ENCODE peak calls at places on chromosomes 2 and 18, in five cellular contexts. One of them, this sample, is unnamed.
A peak's percentile ranks its signal among the peaks of the same experiment; 100 is the strongest.

GRCh38 chr2:121330921-121331320 is 45.9 kb upstream of the TFCP2L1 start:
- DNase-seq in HL-60: no peak
- DNase-seq in stomach: peak; percentile 20
- DNase-seq in transverse colon: no peak
- DNase-seq in GM23338: no peak
- DNase-seq in this sample: no peak

GRCh38 chr2:215059724-215060123 is 78.7 kb downstream of the ABCA12 start:
- DNase-seq in HL-60: no peak
- DNase-seq in stomach: no peak
- DNase-seq in transverse colon: no peak
- DNase-seq in GM23338: no peak
- DNase-seq in this sample: no peak

GRCh38 chr2:100783986-100784385 is 36.0 kb upstream of the NPAS2 start:
- DNase-seq in HL-60: no peak
- DNase-seq in stomach: no peak
- DNase-seq in transverse colon: no peak
- DNase-seq in GM23338: no peak
- DNase-seq in this sample: no peak

GRCh38 chr2:229297284-229297683 is 26.2 kb upstream of the PID1 start:
- DNase-seq in HL-60: peak; percentile 49
- DNase-seq in stomach: no peak
- DNase-seq in transverse colon: no peak
- DNase-seq in GM23338: no peak
- DNase-seq in this sample: no peak

GRCh38 chr2:72931280-72931910 is 14.1 kb downstream of the EMX1 start:
- DNase-seq in HL-60: no peak
- DNase-seq in stomach: no peak
- DNase-seq in transverse colon: no peak
- DNase-seq in GM23338: no peak
- DNase-seq in this sample: peak; percentile 50

GRCh38 chr2:100554788-100555407 is 7.9 kb upstream of the PDCL3 start:
- DNase-seq in HL-60: peak; percentile 52
- DNase-seq in stomach: no peak
- DNase-seq in transverse colon: peak; percentile 15
- DNase-seq in GM23338: no peak
- DNase-seq in this sample: no peak

GRCh38 chr2:222939208-222939846 is 78.5 kb downstream of the ACSL3 start:
- DNase-seq in HL-60: peak; percentile 73
- DNase-seq in stomach: peak; percentile 70
- DNase-seq in transverse colon: peak; percentile 59
- DNase-seq in GM23338: peak; percentile 90
- DNase-seq in this sample: no peak

GRCh38 chr2:154900963-154901517 is 202.5 kb downstream of the KCNJ3 start:
- DNase-seq in HL-60: no peak
- DNase-seq in stomach: no peak
- DNase-seq in transverse colon: no peak
- DNase-seq in GM23338: no peak
- DNase-seq in this sample: no peak

GRCh38 chr18:48313803-48314202 is 95.4 kb downstream of the ZBTB7C start:
- DNase-seq in HL-60: no peak
- DNase-seq in stomach: no peak
- DNase-seq in transverse colon: no peak
- DNase-seq in GM23338: no peak
- DNase-seq in this sample: no peak

GRCh38 chr2:29014811-29015414 is 33.8 kb downstream of the TOGARAM2 start:
- DNase-seq in HL-60: peak; percentile 43
- DNase-seq in stomach: peak; percentile 42
- DNase-seq in transverse colon: peak; percentile 59
- DNase-seq in GM23338: no peak
- DNase-seq in this sample: no peak

GRCh38 chr18:3792711-3793110 is 342.7 kb downstream of the TGIF1 start:
- DNase-seq in HL-60: no peak
- DNase-seq in stomach: no peak
- DNase-seq in transverse colon: no peak
- DNase-seq in GM23338: no peak
- DNase-seq in this sample: no peak

GRCh38 chr18:36942264-36942663 is 113.3 kb downstream of the KIAA1328 start:
- DNase-seq in HL-60: peak; percentile 49
- DNase-seq in stomach: no peak
- DNase-seq in transverse colon: no peak
- DNase-seq in GM23338: peak; percentile 66
- DNase-seq in this sample: no peak

GRCh38 chr18:7755753-7756475 is 188.8 kb downstream of the PTPRM start:
- DNase-seq in HL-60: no peak
- DNase-seq in stomach: no peak
- DNase-seq in transverse colon: no peak
- DNase-seq in GM23338: no peak
- DNase-seq in this sample: no peak

GRCh38 chr2:75432761-75433361 is 127.9 kb downstream of the EVA1A start:
- DNase-seq in HL-60: no peak
- DNase-seq in stomach: no peak
- DNase-seq in transverse colon: no peak
- DNase-seq in GM23338: peak; percentile 21
- DNase-seq in this sample: no peak

GRCh38 chr2:111227716-111228141 is 107.0 kb downstream of the BCL2L11 start:
- DNase-seq in HL-60: no peak
- DNase-seq in stomach: no peak
- DNase-seq in transverse colon: no peak
- DNase-seq in GM23338: peak; percentile 60
- DNase-seq in this sample: no peak

GRCh38 chr2:109609352-109610024 is 4.3 kb downstream of the SEPTIN10 start:
- DNase-seq in HL-60: no peak
- DNase-seq in stomach: no peak
- DNase-seq in transverse colon: no peak
- DNase-seq in GM23338: peak; percentile 27
- DNase-seq in this sample: no peak

GRCh38 chr2:160334028-160334729 is 134.1 kb upstream of the ITGB6 start:
- DNase-seq in HL-60: no peak
- DNase-seq in stomach: no peak
- DNase-seq in transverse colon: no peak
- DNase-seq in GM23338: no peak
- DNase-seq in this sample: no peak

GRCh38 chr2:16617282-16618266 is 48.1 kb downstream of the CYRIA start:
- DNase-seq in HL-60: no peak
- DNase-seq in stomach: peak; percentile 87
- DNase-seq in transverse colon: no peak
- DNase-seq in GM23338: peak; percentile 76
- DNase-seq in this sample: peak; percentile 55

GRCh38 chr2:170493698-170494097 is 221.4 kb upstream of the SP5 start:
- DNase-seq in HL-60: no peak
- DNase-seq in stomach: no peak
- DNase-seq in transverse colon: no peak
- DNase-seq in GM23338: no peak
- DNase-seq in this sample: no peak

GRCh38 chr2:168758970-168759820 is 43.2 kb upstream of the NOSTRIN start:
- DNase-seq in HL-60: peak; percentile 20
- DNase-seq in stomach: no peak
- DNase-seq in transverse colon: no peak
- DNase-seq in GM23338: peak; percentile 56
- DNase-seq in this sample: no peak

GRCh38 chr2:10097352-10098148 is 17.3 kb upstream of the CYS1 start:
- DNase-seq in HL-60: peak; percentile 53
- DNase-seq in stomach: peak; percentile 71
- DNase-seq in transverse colon: peak; percentile 75
- DNase-seq in GM23338: peak; percentile 89
- DNase-seq in this sample: no peak

GRCh38 chr2:1572638-1573037 is 159.4 kb downstream of the TPO start:
- DNase-seq in HL-60: no peak
- DNase-seq in stomach: no peak
- DNase-seq in transverse colon: no peak
- DNase-seq in GM23338: no peak
- DNase-seq in this sample: no peak

GRCh38 chr2:241814571-241815476 is 5.8 kb downstream of the NEU4 start:
- DNase-seq in HL-60: no peak
- DNase-seq in stomach: no peak
- DNase-seq in transverse colon: no peak
- DNase-seq in GM23338: no peak
- DNase-seq in this sample: peak; percentile 34

GRCh38 chr2:229083606-229084349 is 187.3 kb downstream of the PID1 start:
- DNase-seq in HL-60: no peak
- DNase-seq in stomach: no peak
- DNase-seq in transverse colon: peak; percentile 60
- DNase-seq in GM23338: no peak
- DNase-seq in this sample: no peak

GRCh38 chr2:240520974-240521350 is 36.8 kb downstream of the ANKMY1 start:
- DNase-seq in HL-60: no peak
- DNase-seq in stomach: no peak
- DNase-seq in transverse colon: no peak
- DNase-seq in GM23338: peak; percentile 12
- DNase-seq in this sample: no peak

GRCh38 chr18:24805156-24805555 is 344.7 kb downstream of the HRH4 start:
- DNase-seq in HL-60: no peak
- DNase-seq in stomach: no peak
- DNase-seq in transverse colon: peak; percentile 46
- DNase-seq in GM23338: no peak
- DNase-seq in this sample: no peak

GRCh38 chr2:152103271-152103670 is 4.4 kb upstream of the CACNB4 start:
- DNase-seq in HL-60: no peak
- DNase-seq in stomach: no peak
- DNase-seq in transverse colon: no peak
- DNase-seq in GM23338: no peak
- DNase-seq in this sample: no peak

GRCh38 chr2:225889452-225889851 is 489.9 kb downstream of the NYAP2 start:
- DNase-seq in HL-60: peak; percentile 23
- DNase-seq in stomach: no peak
- DNase-seq in transverse colon: no peak
- DNase-seq in GM23338: peak; percentile 70
- DNase-seq in this sample: no peak

GRCh38 chr2:98118161-98118560 is 31.2 kb downstream of the VWA3B start:
- DNase-seq in HL-60: no peak
- DNase-seq in stomach: no peak
- DNase-seq in transverse colon: no peak
- DNase-seq in GM23338: no peak
- DNase-seq in this sample: no peak

GRCh38 chr2:238352361-238352760 is 32.0 kb downstream of the TRAF3IP1 start:
- DNase-seq in HL-60: no peak
- DNase-seq in stomach: no peak
- DNase-seq in transverse colon: no peak
- DNase-seq in GM23338: no peak
- DNase-seq in this sample: no peak

GRCh38 chr2:241540766-241541561 is 17.6 kb upstream of the BOK start:
- DNase-seq in HL-60: no peak
- DNase-seq in stomach: peak; percentile 81
- DNase-seq in transverse colon: peak; percentile 63
- DNase-seq in GM23338: peak; percentile 90
- DNase-seq in this sample: peak; percentile 72

GRCh38 chr18:58225101-58225500 is 181.1 kb downstream of the NEDD4L start:
- DNase-seq in HL-60: no peak
- DNase-seq in stomach: no peak
- DNase-seq in transverse colon: no peak
- DNase-seq in GM23338: no peak
- DNase-seq in this sample: no peak

GRCh38 chr2:182280128-182280527 is 146.7 kb downstream of the PDE1A start:
- DNase-seq in HL-60: no peak
- DNase-seq in stomach: no peak
- DNase-seq in transverse colon: no peak
- DNase-seq in GM23338: no peak
- DNase-seq in this sample: no peak

GRCh38 chr2:189854956-189855355 is 70.7 kb downstream of the PMS1 start:
- DNase-seq in HL-60: no peak
- DNase-seq in stomach: no peak
- DNase-seq in transverse colon: no peak
- DNase-seq in GM23338: no peak
- DNase-seq in this sample: no peak

DNA sequence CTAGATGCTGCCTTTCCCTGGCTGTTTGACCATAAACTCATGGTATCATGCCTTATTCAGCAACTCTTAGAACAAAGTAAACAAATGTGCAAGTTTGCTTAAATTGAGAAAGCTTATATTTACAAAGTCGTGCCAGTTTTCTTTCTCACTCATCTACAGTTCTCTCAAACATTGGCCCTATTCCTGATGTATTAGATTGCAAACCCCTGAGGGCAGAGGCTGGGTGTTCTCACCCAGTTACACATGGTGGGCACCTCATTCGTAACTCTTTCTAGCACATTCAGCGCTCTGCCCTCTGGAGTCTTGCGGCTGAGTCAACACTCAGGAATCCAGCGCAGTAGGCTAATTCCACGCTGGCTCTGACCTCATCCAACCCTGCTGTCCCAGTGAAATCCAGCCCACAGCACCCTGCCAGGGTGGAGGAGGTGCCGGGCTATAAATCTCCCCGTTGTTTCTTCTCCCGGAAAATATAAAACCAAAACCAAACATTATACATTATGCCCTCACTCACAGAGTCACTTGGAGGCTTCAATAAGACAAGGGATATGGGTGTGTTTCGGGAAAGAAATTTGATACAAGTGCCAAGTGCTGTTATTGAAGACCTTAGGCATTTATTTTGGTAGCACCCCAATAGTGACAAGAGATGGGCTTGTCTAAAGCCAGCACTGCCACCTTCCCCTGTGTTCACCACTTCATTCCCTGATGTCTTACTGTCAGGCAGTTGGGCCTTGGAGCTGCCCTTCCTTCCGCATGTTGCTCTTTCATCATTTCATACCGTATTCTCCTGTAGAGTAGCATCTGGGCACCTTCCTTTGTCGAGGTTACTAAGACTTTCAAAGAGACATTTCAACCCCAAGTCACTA is 287.4 kb downstream of the PRKCE start:
- DNase-seq in HL-60: no peak
- DNase-seq in stomach: peak; percentile 78
- DNase-seq in transverse colon: peak; percentile 84
- DNase-seq in GM23338: peak; percentile 31
- DNase-seq in this sample: peak; percentile 77
- TF ChIP-seq POLR2AphosphoS5 in HL-60: no peak
- TF ChIP-seq POLR2AphosphoS5 in stomach: peak; percentile 48
- TF ChIP-seq POLR2AphosphoS5 in transverse colon: peak; percentile 79
- TF ChIP-seq POLR2AphosphoS5 in GM23338: no peak
- TF ChIP-seq POLR2AphosphoS5 in this sample: peak; percentile 52

GRCh38 chr2:219175928-219176817 is 552 bp downstream of the CNPPD1 start:
- DNase-seq in HL-60: peak; percentile 39
- DNase-seq in stomach: peak; percentile 58
- DNase-seq in transverse colon: peak; percentile 74
- DNase-seq in GM23338: no peak
- DNase-seq in this sample: peak; percentile 35
- TF ChIP-seq CTCF in HL-60: no peak
- TF ChIP-seq CTCF in stomach: no peak
- TF ChIP-seq CTCF in transverse colon: peak; percentile 44
- TF ChIP-seq CTCF in GM23338: no peak
- TF ChIP-seq CTCF in this sample: no peak

GRCh38 chr2:149038442-149039212 is at the start of gene LYPD6B:
- DNase-seq in HL-60: no peak
- DNase-seq in stomach: peak; percentile 87
- DNase-seq in transverse colon: peak; percentile 75
- DNase-seq in GM23338: peak; percentile 79
- DNase-seq in this sample: peak; percentile 64
- TF ChIP-seq POLR2AphosphoS5 in HL-60: no peak
- TF ChIP-seq POLR2AphosphoS5 in stomach: peak; percentile 12
- TF ChIP-seq POLR2AphosphoS5 in transverse colon: no peak
- TF ChIP-seq POLR2AphosphoS5 in GM23338: no peak
- TF ChIP-seq POLR2AphosphoS5 in this sample: no peak

DNA sequence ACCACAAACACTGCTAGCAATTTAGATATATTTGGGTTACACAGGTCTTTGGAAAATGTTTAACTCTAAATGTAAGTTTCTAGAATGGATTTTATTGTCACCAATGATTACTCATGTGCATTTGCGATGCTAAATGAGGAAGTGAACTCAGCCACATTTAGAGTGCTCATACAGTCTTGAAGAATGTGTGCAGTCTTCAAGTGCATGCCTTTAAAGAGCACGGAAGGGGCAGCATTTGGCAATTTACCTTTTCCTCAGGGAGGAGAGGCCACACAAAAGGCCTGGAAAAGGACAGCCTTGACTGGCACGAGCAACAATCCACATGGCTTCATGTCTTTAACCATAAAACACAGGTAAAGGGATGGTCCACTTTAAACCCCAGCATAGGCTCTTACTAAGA is 78.5 kb upstream of the STK17B start:
- DNase-seq in HL-60: peak; percentile 60
- DNase-seq in stomach: no peak
- DNase-seq in transverse colon: peak; percentile 19
- DNase-seq in GM23338: no peak
- DNase-seq in this sample: no peak
- TF ChIP-seq CTCF in HL-60: no peak
- TF ChIP-seq CTCF in stomach: no peak
- TF ChIP-seq CTCF in transverse colon: no peak
- TF ChIP-seq CTCF in GM23338: no peak
- TF ChIP-seq CTCF in this sample: no peak

This sample was measured in breast epithelium.